ENCODE peak calls at places on chromosome 3, in eight cellular contexts. D, P, S, H, G, E, M and O are unnamed samples. For H3K4me1, the result is how much of the 10 kb centered on the place peaks cover.

GRCh38 chr3:9986230-9986725 is 363 bp downstream of the EMC3 start:
- DNase-seq in D (no peak), P (no peak), S (no peak), H (no peak), G (no peak), E (no peak), M (no peak), O (no peak)

GRCh38 chr3:24365168-24365567 is 129.5 kb downstream of the THRB start:
- DNase-seq in D (no peak), P (peak), S (no peak), H (no peak), G (no peak), E (peak), M (no peak), O (no peak)

GRCh38 chr3:12984023-12984823 is 89.0 kb downstream of the IQSEC1 start:
- DNase-seq in D (peak), P (peak), S (peak), H (no peak), G (peak), E (peak), M (peak), O (no peak)

GRCh38 chr3:85433334-85433733 is 474.5 kb downstream of the CADM2 start:
- DNase-seq in D (no peak), P (no peak), S (no peak), H (no peak), G (no peak), E (no peak), M (no peak), O (no peak)

GRCh38 chr3:148924572-148924971 is 59.5 kb downstream of the CPA3 start:
- DNase-seq in D (no peak), P (no peak), S (no peak), H (no peak), G (no peak), E (no peak), M (no peak), O (no peak)

GRCh38 chr3:12231481-12231880 is 57.4 kb upstream of the PPARG start:
- DNase-seq in D (no peak), P (no peak), S (no peak), H (no peak), G (no peak), E (no peak), M (no peak), O (no peak)

GRCh38 chr3:72490688-72491430 is 357.4 kb downstream of the SHQ1 start:
- DNase-seq in D (no peak), P (no peak), S (no peak), H (no peak), G (no peak), E (peak), M (no peak), O (no peak)

GRCh38 chr3:182136008-182136910 is 424.5 kb downstream of the SOX2 start:
- DNase-seq in D (no peak), P (no peak), S (no peak), H (no peak), G (no peak), E (no peak), M (no peak), O (no peak)

GRCh38 chr3:23312866-23313265 is 109.7 kb downstream of the UBE2E2 start:
- DNase-seq in D (no peak), P (no peak), S (no peak), H (no peak), G (no peak), E (no peak), M (no peak), O (no peak)

GRCh38 chr3:101177577-101177976 is 142.8 kb downstream of the IMPG2 start:
- DNase-seq in D (no peak), P (no peak), S (no peak), H (no peak), G (no peak), E (no peak), M (no peak), O (no peak)

GRCh38 chr3:172155880-172156279 is 116.5 kb downstream of the FNDC3B start:
- DNase-seq in D (no peak), P (no peak), S (no peak), H (no peak), G (no peak), E (no peak), M (no peak), O (no peak)

GRCh38 chr3:111369953-111370352 is 172.0 kb upstream of the CD96 start:
- DNase-seq in D (no peak), P (no peak), S (no peak), H (no peak), G (no peak), E (no peak), M (no peak), O (no peak)

GRCh38 chr3:17846466-17846865 is 104.0 kb upstream of the TBC1D5 start:
- DNase-seq in D (no peak), P (no peak), S (no peak), H (no peak), G (no peak), E (no peak), M (no peak), O (no peak)

GRCh38 chr3:126512026-126512425 is 5.5 kb downstream of the UROC1 start:
- DNase-seq in D (no peak), P (no peak), S (no peak), H (no peak), G (no peak), E (no peak), M (no peak), O (peak)

GRCh38 chr3:139770577-139770976 is 92.8 kb upstream of the NMNAT3 start:
- DNase-seq in D (no peak), P (no peak), S (no peak), H (no peak), G (no peak), E (no peak), M (no peak), O (no peak)

GRCh38 chr3:172520332-172520831 is 2.8 kb downstream of the TNFSF10 start:
- DNase-seq in D (no peak), P (no peak), S (no peak), H (no peak), G (no peak), E (no peak), M (no peak), O (no peak)

GRCh38 chr3:142850395-142851023 is 38.4 kb downstream of the PCOLCE2 start:
- DNase-seq in D (no peak), P (peak), S (no peak), H (no peak), G (peak), E (no peak), M (no peak), O (no peak)

GRCh38 chr3:85081191-85081895 is 122.6 kb downstream of the CADM2 start:
- DNase-seq in D (no peak), P (no peak), S (no peak), H (no peak), G (no peak), E (no peak), M (no peak), O (no peak)

GRCh38 chr3:112437146-112438022 is 61.9 kb downstream of the BTLA start:
- DNase-seq in D (no peak), P (no peak), S (no peak), H (no peak), G (no peak), E (no peak), M (no peak), O (no peak)

GRCh38 chr3:129503387-129504010 is 24.9 kb upstream of the RHO start:
- DNase-seq in D (no peak), P (no peak), S (no peak), H (no peak), G (no peak), E (no peak), M (no peak), O (no peak)

GRCh38 chr3:148366743-148367410 is 330.8 kb upstream of the AGTR1 start:
- DNase-seq in D (no peak), P (no peak), S (no peak), H (no peak), G (no peak), E (no peak), M (no peak), O (no peak)

GRCh38 chr3:195254454-195255175 is 16.3 kb downstream of the XXYLT1 start:
- DNase-seq in D (peak), P (no peak), S (peak), H (peak), G (no peak), E (no peak), M (no peak), O (peak)

GRCh38 chr3:97914390-97914789 is 57.8 kb downstream of the RIOX2 start:
- DNase-seq in D (no peak), P (no peak), S (no peak), H (no peak), G (no peak), E (no peak), M (no peak), O (no peak)

GRCh38 chr3:9028134-9028533 is 64.9 kb upstream of the RAD18 start:
- DNase-seq in D (no peak), P (peak), S (peak), H (peak), G (no peak), E (peak), M (peak), O (peak)

GRCh38 chr3:10892622-10893021 is 76.6 kb downstream of the SLC6A11 start:
- DNase-seq in D (no peak), P (no peak), S (no peak), H (no peak), G (no peak), E (no peak), M (no peak), O (no peak)

GRCh38 chr3:186783731-186784515 is 546 bp downstream of the EIF4A2 start:
- DNase-seq in D (peak), P (peak), S (peak), H (peak), G (peak), E (peak), M (peak), O (peak)

GRCh38 chr3:57169872-57170623 is 4.9 kb upstream of the IL17RD start:
- DNase-seq in D (peak), P (peak), S (peak), H (peak), G (peak), E (peak), M (peak), O (peak)

GRCh38 chr3:105647047-105647446 is 221.8 kb downstream of the CBLB start:
- DNase-seq in D (no peak), P (no peak), S (no peak), H (no peak), G (no peak), E (no peak), M (no peak), O (no peak)

GRCh38 chr3:44557074-44557473 is 2.1 kb downstream of the ZKSCAN7 start:
- DNase-seq in D (no peak), P (no peak), S (no peak), H (no peak), G (no peak), E (no peak), M (no peak), O (no peak)

GRCh38 chr3:44561076-44561475 is 6.1 kb downstream of the ZKSCAN7 start:
- DNase-seq in D (no peak), P (no peak), S (no peak), H (no peak), G (no peak), E (no peak), M (no peak), O (no peak)

GRCh38 chr3:44554626-44555592 is at the start of gene ZKSCAN7:
- DNase-seq in D (peak), P (peak), S (peak), H (peak), G (no peak), E (peak), M (peak), O (peak)

GRCh38 chr3:44555753-44556152 is 760 bp downstream of the ZKSCAN7 start:
- DNase-seq in D (no peak), P (no peak), S (no peak), H (no peak), G (no peak), E (no peak), M (no peak), O (no peak)
- TF ChIP-seq EP300 in D (no peak), P (no peak), S (no peak), H (no peak), G (no peak), E (no peak), M (no peak), O (no peak)

DNA sequence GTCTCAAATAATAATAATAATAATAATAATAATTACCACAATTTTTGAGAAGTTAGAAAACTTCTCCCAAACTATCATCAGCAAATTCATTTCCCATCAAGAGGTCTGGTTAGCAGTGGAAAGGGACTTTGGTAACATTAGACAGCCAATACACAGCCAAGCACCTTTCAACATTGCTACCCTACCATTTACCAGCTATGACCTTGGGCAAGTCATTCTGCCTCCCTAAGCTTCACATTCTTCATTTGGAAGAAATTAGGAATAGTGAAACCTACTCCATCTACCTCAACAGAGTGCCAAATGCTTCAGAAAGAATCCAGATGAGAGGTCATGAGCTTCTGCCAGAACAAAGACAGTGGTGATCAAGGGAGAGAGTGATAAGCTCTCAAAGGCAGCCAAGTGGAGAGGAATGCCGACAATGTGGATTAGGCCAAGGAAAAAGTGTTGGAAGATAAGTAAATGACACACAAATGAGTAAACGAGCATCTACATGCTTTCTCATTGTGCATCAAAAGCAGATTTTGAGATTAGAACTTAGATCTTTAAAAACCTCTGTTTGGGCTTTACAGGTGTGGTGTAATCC is 42.9 kb upstream of the LPP start:
- DNase-seq in D (no peak), P (no peak), S (no peak), H (no peak), G (no peak), E (no peak), M (no peak), O (no peak)
- H3K4me1 ChIP-seq in D (under half), P (under half), S (under half), H (under half), G (under half), E (under half), M (under half), O (under half)

GRCh38 chr3:127834771-127835170 is 12.5 kb upstream of the MGLL start:
- DNase-seq in D (no peak), P (no peak), S (no peak), H (no peak), G (no peak), E (no peak), M (no peak), O (no peak)

GRCh38 chr3:127844326-127844942 is 22.1 kb upstream of the MGLL start:
- DNase-seq in D (no peak), P (no peak), S (no peak), H (no peak), G (no peak), E (no peak), M (no peak), O (no peak)

GRCh38 chr3:127836004-127836882 is 13.9 kb upstream of the MGLL start:
- DNase-seq in D (no peak), P (peak), S (no peak), H (no peak), G (no peak), E (no peak), M (no peak), O (no peak)

GRCh38 chr3:127839099-127839498 is 16.8 kb upstream of the MGLL start:
- DNase-seq in D (no peak), P (no peak), S (no peak), H (no peak), G (no peak), E (no peak), M (no peak), O (no peak)

DNA sequence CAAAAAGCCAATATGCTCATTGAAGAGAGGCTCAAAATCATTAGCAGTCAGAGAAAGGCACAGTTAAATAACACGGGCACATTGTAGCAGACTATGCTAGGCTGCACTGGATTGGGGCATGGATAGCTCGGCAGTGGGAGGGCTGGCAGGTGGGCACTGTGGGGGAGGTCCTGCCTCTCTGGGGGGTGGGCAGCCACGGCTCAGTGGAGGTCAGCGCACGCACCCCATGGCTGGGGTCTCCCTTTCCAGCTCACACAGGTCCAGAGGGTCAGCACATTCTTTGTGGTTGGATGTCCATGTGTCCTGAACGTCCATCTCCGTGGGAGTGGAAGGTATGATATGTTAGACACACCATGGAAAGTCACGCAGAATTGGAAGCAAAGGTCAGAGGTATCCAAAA is 18.4 kb upstream of the MGLL start:
- DNase-seq in D (peak), P (no peak), S (no peak), H (peak), G (no peak), E (no peak), M (no peak), O (no peak)
- H3K4me3 ChIP-seq in D (no peak), P (no peak), S (no peak), H (no peak), G (no peak), E (no peak), M (no peak), O (no peak)

DNA sequence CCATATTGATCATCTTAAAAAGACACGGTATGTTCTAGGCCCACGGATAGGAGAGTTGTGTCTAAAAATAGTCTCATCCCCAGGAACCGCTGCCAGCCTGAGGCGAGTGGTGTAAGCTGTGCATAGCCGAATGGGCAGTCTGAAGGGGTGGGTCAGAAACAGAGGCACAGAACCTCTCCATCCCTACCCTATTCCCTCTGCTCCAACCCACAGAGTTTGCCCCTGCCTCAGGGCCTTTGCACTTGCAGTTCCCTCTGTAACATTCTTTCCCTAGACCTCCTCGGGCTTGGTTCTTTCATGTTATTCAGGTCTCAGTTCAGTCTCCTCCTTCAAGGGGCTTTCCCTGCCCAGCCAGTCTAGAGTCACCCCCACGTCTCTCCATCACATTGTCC is 4.8 kb downstream of the SCN5A start:
- DNase-seq in D (peak), P (no peak), S (no peak), H (no peak), G (no peak), E (no peak), M (peak), O (peak)
- TF ChIP-seq EP300 in D (no peak), P (no peak), S (no peak), H (no peak), G (no peak), E (no peak), M (no peak), O (no peak)

DNA sequence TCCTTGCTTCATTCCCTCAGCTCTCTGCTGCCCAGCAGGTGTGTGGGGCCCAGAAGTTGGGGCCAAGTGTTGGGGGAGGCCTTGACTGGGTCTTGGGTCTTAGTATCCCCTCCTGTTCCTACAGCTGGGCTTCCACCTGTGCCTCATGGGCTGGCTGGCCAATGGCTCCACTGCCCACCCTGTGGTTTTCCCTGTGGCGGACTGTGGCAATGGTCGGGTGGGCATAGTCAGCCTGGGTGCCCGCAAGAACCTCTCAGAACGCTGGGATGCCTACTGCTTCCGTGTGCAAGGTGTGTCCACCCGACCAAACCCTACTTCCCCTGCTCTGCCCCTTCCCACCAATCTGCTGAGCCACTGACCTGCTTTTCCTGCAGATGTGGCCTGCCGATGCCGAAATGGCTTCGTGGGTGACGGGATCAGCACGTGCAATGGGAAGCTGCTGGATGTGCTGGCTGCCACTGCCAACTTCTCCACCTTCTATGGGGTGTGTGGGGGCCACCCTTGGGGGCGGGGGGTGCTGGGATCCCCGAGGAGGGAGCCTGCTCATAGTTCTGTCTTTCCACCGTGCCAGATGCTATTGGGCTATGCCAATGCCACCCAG is 10.9 kb downstream of the NT5DC2 start:
- DNase-seq in D (no peak), P (no peak), S (no peak), H (peak), G (no peak), E (no peak), M (peak), O (peak)
- H3K4me1 ChIP-seq in D (under half), P (under half), S (under half), H (under half), G (under half), E (under half), M (under half), O (under half)